ENCODE peak calls at places on chromosomes 12 and 14, in seven cellular contexts. C is CD14-positive monocyte, R is Calu3, J is glutamatergic neuron, A is thoracic aorta, M is upper lobe of right lung, Y is cardiac muscle cell. X is an unnamed sample.

GRCh38 chr12:7498832-7499231 is 4.7 kb downstream of the CD163 start:
- DNase-seq in M (no peak), A (no peak), R (no peak), J (no peak), C (no peak), Y (no peak), X (no peak)

GRCh38 chr14:93183596-93184317 is 940 bp downstream of the MOAP1 start:
- DNase-seq in A (no peak), Y (no peak), M (peak; percentile 66), R (no peak), J (peak; percentile 21), C (no peak), X (peak; percentile 33)

GRCh38 chr14:74038015-74038859 is 19.1 kb downstream of the BBOF1 start:
- DNase-seq in C (no peak), J (no peak), A (no peak), M (no peak), Y (peak; percentile 53), R (peak; percentile 21), X (peak; percentile 58)

GRCh38 chr12:42698213-42698612 is 108.7 kb upstream of the PRICKLE1 start:
- DNase-seq in M (no peak), Y (no peak), J (no peak), C (no peak), R (no peak), A (no peak), X (no peak)

GRCh38 chr14:101122855-101123129 is 219.3 kb upstream of the RTL1 start:
- DNase-seq in Y (no peak), J (no peak), C (peak; percentile 34), M (no peak), A (no peak), R (no peak), X (no peak)

GRCh38 chr12:32400114-32400672 is 835 bp downstream of the FGD4 start:
- DNase-seq in R (no peak), A (no peak), Y (peak; percentile 38), J (no peak), C (no peak), M (no peak), X (no peak)

GRCh38 chr14:50814161-50814560 is 16.8 kb downstream of the NIN start:
- DNase-seq in M (no peak), C (no peak), J (no peak), Y (no peak), R (no peak), A (no peak), X (no peak)

GRCh38 chr12:99287136-99287535 is 360.4 kb upstream of the GARIN6 start:
- DNase-seq in Y (no peak), A (no peak), M (no peak), C (no peak), J (no peak), R (no peak), X (no peak)

GRCh38 chr14:61322799-61323290 is 1.5 kb downstream of the PRKCH start:
- DNase-seq in M (no peak), Y (peak; percentile 18), R (peak; percentile 6), A (no peak), C (no peak), J (no peak), X (peak; percentile 44)

GRCh38 chr12:57085999-57086950 is 2.6 kb upstream of the NAB2 start:
- DNase-seq in R (peak; percentile 62), A (no peak), J (no peak), M (peak; percentile 87), C (no peak), Y (peak; percentile 82), X (peak; percentile 45)

GRCh38 chr14:68109132-68109531 is 289.6 kb downstream of the RAD51B start:
- DNase-seq in Y (no peak), M (no peak), A (no peak), R (no peak), J (no peak), C (no peak), X (no peak)

GRCh38 chr12:12481636-12482035 is 81.0 kb downstream of the DUSP16 start:
- DNase-seq in A (no peak), J (no peak), M (no peak), C (no peak), R (no peak), Y (no peak), X (no peak)

GRCh38 chr12:110619534-110619953 is 5.6 kb downstream of the TCTN1 start:
- DNase-seq in Y (no peak), R (no peak), C (no peak), A (no peak), J (no peak), M (no peak), X (peak; percentile 50)

GRCh38 chr14:99262977-99263448 is 9.0 kb downstream of the BCL11B start:
- DNase-seq in Y (no peak), M (no peak), C (no peak), R (no peak), A (no peak), J (no peak), X (no peak)

GRCh38 chr14:34615507-34615906 is 14.4 kb downstream of the SNX6 start:
- DNase-seq in A (no peak), C (no peak), J (no peak), M (peak; percentile 26), R (no peak), Y (no peak), X (no peak)

GRCh38 chr14:101965796-101966718 is 1.7 kb downstream of the DYNC1H1 start:
- DNase-seq in J (no peak), Y (no peak), R (no peak), C (no peak), M (no peak), A (no peak), X (no peak)

GRCh38 chr12:113119980-113120669 is 15.4 kb downstream of the RASAL1 start:
- DNase-seq in M (no peak), R (no peak), C (no peak), A (no peak), Y (no peak), J (no peak), X (no peak)

GRCh38 chr12:41993283-41993682 is 151.4 kb downstream of the GXYLT1 start:
- DNase-seq in R (no peak), M (no peak), A (no peak), J (no peak), Y (no peak), C (no peak), X (no peak)

GRCh38 chr12:31470462-31470861 is 120.5 kb downstream of the DENND5B start:
- DNase-seq in A (no peak), R (no peak), C (no peak), J (no peak), Y (no peak), M (no peak), X (no peak)

GRCh38 chr12:52280319-52280795 is 5.9 kb downstream of the KRT86 start:
- DNase-seq in J (no peak), M (peak; percentile 84), R (peak; percentile 83), C (peak; percentile 73), A (peak; percentile 17), Y (no peak), X (no peak)

GRCh38 chr12:120367924-120368788 is 808 bp downstream of the MSI1 start:
- DNase-seq in J (peak; percentile 53), M (no peak), R (no peak), C (no peak), A (no peak), Y (peak; percentile 21), X (peak; percentile 30)

GRCh38 chr12:95169368-95169767 is 47.9 kb downstream of the FGD6 start:
- DNase-seq in M (no peak), A (no peak), C (no peak), R (peak; percentile 80), Y (no peak), J (no peak), X (no peak)

GRCh38 chr14:67477926-67478915 is 10.3 kb downstream of the TMEM229B start:
- DNase-seq in A (no peak), R (no peak), C (no peak), J (no peak), Y (no peak), M (no peak), X (no peak)

GRCh38 chr14:69319911-69320310 is 60.0 kb downstream of the GALNT16 start:
- DNase-seq in C (no peak), A (no peak), J (no peak), R (no peak), M (peak; percentile 25), Y (no peak), X (no peak)

GRCh38 chr12:29429999-29430698 is 49.2 kb upstream of the ERGIC2 start:
- DNase-seq in R (peak; percentile 1), C (no peak), J (no peak), Y (no peak), A (no peak), M (no peak), X (no peak)

DNA sequence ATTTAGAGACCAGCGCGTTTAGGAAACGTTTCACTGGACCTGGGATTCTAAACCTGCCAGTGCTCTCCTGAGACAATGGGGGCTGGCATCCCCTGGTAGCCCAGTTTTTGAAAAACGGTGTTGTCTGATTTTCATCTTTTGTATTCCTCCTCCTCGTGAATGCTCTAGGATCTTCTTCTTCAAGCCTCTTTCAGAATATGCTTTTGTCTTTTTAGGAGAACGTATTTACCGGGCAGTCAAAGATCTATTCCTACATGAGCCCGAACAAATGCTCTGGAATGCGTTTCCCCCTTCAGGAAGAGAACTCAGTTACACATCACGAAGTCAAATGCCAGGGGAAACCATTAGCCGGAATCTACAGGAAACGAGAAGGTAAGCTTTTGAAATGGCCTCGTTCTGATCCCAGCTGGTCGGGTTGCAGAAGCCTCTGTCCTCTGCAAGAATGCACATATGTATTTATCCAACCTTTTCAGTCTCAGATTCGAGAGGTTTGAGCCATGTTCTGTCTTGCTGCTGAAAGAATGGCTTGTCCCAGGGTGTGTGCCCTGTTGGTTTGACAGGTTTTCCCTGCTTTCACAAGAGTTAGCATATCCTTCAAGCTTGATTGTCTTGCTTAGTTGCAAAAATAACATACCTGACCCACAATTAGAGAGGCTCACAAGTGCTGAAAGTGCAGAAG is 6.6 kb downstream of the KMT5A start:
- DNase-seq in M (no peak), R (no peak), A (no peak), C (no peak), J (no peak), Y (no peak), X (no peak)
- TF ChIP-seq CTCF in M (no peak), R (no peak), A (no peak), C (no peak), J (no peak), Y (no peak), X (no peak)

GRCh38 chr14:64745511-64746041 is 41.4 kb downstream of the PLEKHG3 start:
- DNase-seq in A (no peak), M (no peak), R (no peak), Y (no peak), C (no peak), J (no peak), X (no peak)
- TF ChIP-seq CTCF in A (no peak), M (no peak), R (no peak), Y (peak; percentile 18), C (no peak), J (no peak), X (no peak)

GRCh38 chr12:66932126-66932525 is 253.2 kb upstream of the GRIP1 start:
- DNase-seq in M (no peak), A (no peak), R (no peak), C (no peak), Y (no peak), J (no peak), X (no peak)
- TF ChIP-seq CTCF in M (no peak), A (no peak), R (no peak), C (no peak), Y (no peak), J (no peak), X (no peak)

DNA sequence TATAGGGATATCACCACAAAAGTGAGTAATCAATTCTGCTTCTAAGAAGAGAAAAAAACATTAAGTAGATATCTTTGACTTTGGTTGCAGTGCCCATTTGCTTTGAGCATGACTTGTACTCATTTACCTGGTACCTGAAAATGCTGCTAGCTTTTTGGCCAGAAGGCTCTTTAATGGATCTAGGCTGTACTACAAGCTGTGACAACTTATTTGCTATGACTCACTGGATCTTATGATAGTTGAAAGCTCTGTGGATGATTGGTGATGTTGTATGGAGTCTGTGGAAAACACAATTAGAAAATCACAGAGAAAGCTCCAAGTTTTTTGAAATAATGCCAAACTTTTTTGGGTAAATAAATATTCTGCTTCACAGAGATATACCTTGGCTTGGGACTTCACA is 960.9 kb upstream of the FBXO33 start:
- DNase-seq in A (no peak), J (no peak), C (no peak), R (no peak), M (no peak), Y (no peak), X (no peak)
- TF ChIP-seq CTCF in A (no peak), J (no peak), C (no peak), R (no peak), M (no peak), Y (no peak), X (no peak)